ENCODE peak calls at places on chromosomes 2 and 18, in seven cellular contexts. O is gastrocnemius medialis, X is ELF-1, M is left lobe of liver, N is WTC11, U is retina, Y is AG09319. Z is an unnamed sample.

GRCh38 chr2:238484522-238485452 is 58.1 kb downstream of the ASB1 start:
- DNase-seq in O (no peak), X (no peak), M (peak), N (no peak), U (no peak), Y (no peak), Z (no peak)

GRCh38 chr2:233037078-233037477 is 4.6 kb downstream of the NEU2 start:
- DNase-seq in O (no peak), X (no peak), M (no peak), N (no peak), U (no peak), Y (no peak), Z (no peak)

GRCh38 chr2:198546091-198546490 is 741.7 kb downstream of the PLCL1 start:
- DNase-seq in O (no peak), X (no peak), M (no peak), N (no peak), U (no peak), Y (no peak), Z (no peak)

GRCh38 chr2:176643711-176644110 is 374.5 kb downstream of the MTX2 start:
- DNase-seq in O (no peak), X (peak), M (no peak), N (peak), U (no peak), Y (no peak), Z (no peak)

GRCh38 chr2:122446761-122447160 is 691.3 kb downstream of the TSN start:
- DNase-seq in O (no peak), X (no peak), M (no peak), N (no peak), U (no peak), Y (no peak), Z (no peak)

GRCh38 chr18:12518832-12519534 is 111.3 kb downstream of the PRELID3A start:
- DNase-seq in O (no peak), X (no peak), M (no peak), N (no peak), U (no peak), Y (no peak), Z (no peak)

GRCh38 chr2:241882090-241882625 is 12.6 kb downstream of the RTP5 start:
- DNase-seq in O (peak), X (no peak), M (peak), N (no peak), U (peak), Y (no peak), Z (no peak)

GRCh38 chr2:240922982-240923537 is 16.9 kb downstream of the CROCC2 start:
- DNase-seq in O (peak), X (peak), M (peak), N (peak), U (peak), Y (no peak), Z (peak)

GRCh38 chr2:53104263-53104662 is 663.3 kb upstream of the CHAC2 start:
- DNase-seq in O (no peak), X (no peak), M (no peak), N (no peak), U (no peak), Y (no peak), Z (no peak)

GRCh38 chr18:7941533-7941932 is 374.4 kb downstream of the PTPRM start:
- DNase-seq in O (peak), X (no peak), M (no peak), N (no peak), U (no peak), Y (no peak), Z (no peak)

GRCh38 chr2:147641644-147642043 is 203.2 kb upstream of the ACVR2A start:
- DNase-seq in O (no peak), X (no peak), M (no peak), N (no peak), U (no peak), Y (no peak), Z (no peak)

GRCh38 chr2:238091426-238092060 is 8.6 kb upstream of the ESPNL start:
- DNase-seq in O (no peak), X (no peak), M (no peak), N (no peak), U (no peak), Y (no peak), Z (no peak)

GRCh38 chr2:28752608-28752984 is 966 bp downstream of the PPP1CB start:
- DNase-seq in O (no peak), X (no peak), M (no peak), N (no peak), U (no peak), Y (no peak), Z (no peak)

GRCh38 chr2:178125862-178126261 is 13.6 kb downstream of the RBM45 start:
- DNase-seq in O (no peak), X (no peak), M (no peak), N (no peak), U (no peak), Y (no peak), Z (no peak)

GRCh38 chr2:132774189-132774588 is 104.2 kb upstream of the LYPD1 start:
- DNase-seq in O (no peak), X (no peak), M (no peak), N (no peak), U (no peak), Y (no peak), Z (no peak)

GRCh38 chr18:35478520-35479435 is 19.0 kb downstream of the INO80C start:
- DNase-seq in O (no peak), X (no peak), M (no peak), N (no peak), U (no peak), Y (no peak), Z (no peak)

GRCh38 chr2:110167326-110167955 is 37.4 kb downstream of the NPHP1 start:
- DNase-seq in O (no peak), X (peak), M (no peak), N (peak), U (no peak), Y (no peak), Z (no peak)

GRCh38 chr18:48445540-48445939 is 36.4 kb upstream of the ZBTB7C start:
- DNase-seq in O (peak), X (peak), M (peak), N (peak), U (peak), Y (peak), Z (peak)

GRCh38 chr2:176789751-176790150 is 422.8 kb upstream of the HNRNPA3 start:
- DNase-seq in O (no peak), X (no peak), M (no peak), N (no peak), U (no peak), Y (no peak), Z (no peak)

GRCh38 chr18:69885841-69886531 is 61.7 kb downstream of the CD226 start:
- DNase-seq in O (no peak), X (no peak), M (no peak), N (no peak), U (no peak), Y (no peak), Z (no peak)

GRCh38 chr2:188623995-188624643 is 332.4 kb downstream of the GULP1 start:
- DNase-seq in O (no peak), X (no peak), M (no peak), N (no peak), U (no peak), Y (peak), Z (no peak)

GRCh38 chr2:64485961-64486360 is 32.0 kb downstream of the LGALSL start:
- DNase-seq in O (no peak), X (no peak), M (no peak), N (no peak), U (peak), Y (no peak), Z (no peak)

GRCh38 chr2:38264649-38265322 is 112.3 kb downstream of the ATL2 start:
- DNase-seq in O (no peak), X (peak), M (no peak), N (no peak), U (peak), Y (peak), Z (no peak)

GRCh38 chr2:191678437-191679110 is 638 bp downstream of the NABP1 start:
- DNase-seq in O (peak), X (peak), M (peak), N (peak), U (no peak), Y (no peak), Z (no peak)